ENCODE peak calls at places on chromosomes 7 and 10, in four cellular contexts. D is WTC11, P is HEK293T, X is K562. F is an unnamed sample.
A peak's percentile ranks its signal among the peaks of the same experiment; 100 is the strongest.

GRCh38 chr10:124604214-124605000 is 139.8 kb downstream of the FAM53B start:
- DNase-seq in X (no peak), D (no peak), P (no peak), F (no peak)

GRCh38 chr7:45446195-45446944 is 127.8 kb upstream of the ADCY1 start:
- DNase-seq in P (no peak), X (no peak), D (no peak), F (no peak)

GRCh38 chr10:178208-178607 is 43.0 kb downstream of the ZMYND11 start:
- DNase-seq in D (no peak), P (peak; percentile 9), X (peak; percentile 12), F (peak; percentile 14)

GRCh38 chr10:43407576-43408330 is 1.2 kb downstream of the HNRNPF start:
- DNase-seq in P (peak; percentile 70), D (peak; percentile 58), X (peak; percentile 92), F (peak; percentile 89)

GRCh38 chr10:53997953-53998352 is 803.1 kb downstream of the PCDH15 start:
- DNase-seq in X (no peak), D (no peak), P (peak; percentile 10), F (peak; percentile 5)

GRCh38 chr10:130018253-130018652 is 54.2 kb upstream of the EBF3 start:
- DNase-seq in D (no peak), X (no peak), P (no peak), F (no peak)

GRCh38 chr10:7635431-7636125 is 31.2 kb downstream of the ITIH5 start:
- DNase-seq in X (no peak), P (no peak), D (peak; percentile 46), F (no peak)

GRCh38 chr10:79082631-79083581 is 14.1 kb downstream of the ZMIZ1 start:
- DNase-seq in D (no peak), P (no peak), X (peak; percentile 65), F (no peak)

DNA sequence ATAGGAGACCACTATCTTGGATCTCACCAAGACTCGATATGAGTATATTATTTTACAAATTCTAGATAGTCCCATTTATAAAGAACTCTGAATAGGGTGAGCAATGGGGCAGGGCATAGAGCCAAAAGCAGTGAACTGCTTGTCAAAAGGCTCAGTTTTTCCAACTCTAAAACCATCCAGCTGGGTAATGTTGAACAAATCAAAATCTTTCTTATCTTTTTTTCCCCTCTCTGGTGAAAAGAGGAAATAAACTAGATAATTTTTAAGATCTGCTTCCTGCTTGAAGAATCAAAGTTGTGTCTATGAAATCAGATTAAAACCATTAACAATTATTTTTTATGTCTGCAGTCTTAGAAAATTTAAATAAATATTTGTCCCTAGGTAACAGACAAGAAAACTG is 178.6 kb downstream of the REEP3 start:
- DNase-seq in X (no peak), P (no peak), D (no peak), F (no peak)
- TF ChIP-seq ELF4 in X (no peak), P (no peak), D (no peak), F (no peak)

GRCh38 chr10:114301177-114301576 is 62.1 kb downstream of the VWA2 start:
- DNase-seq in X (peak; percentile 7), P (no peak), D (no peak), F (no peak)
- TF ChIP-seq ELF4 in X (no peak), P (no peak), D (no peak), F (no peak)

DNA sequence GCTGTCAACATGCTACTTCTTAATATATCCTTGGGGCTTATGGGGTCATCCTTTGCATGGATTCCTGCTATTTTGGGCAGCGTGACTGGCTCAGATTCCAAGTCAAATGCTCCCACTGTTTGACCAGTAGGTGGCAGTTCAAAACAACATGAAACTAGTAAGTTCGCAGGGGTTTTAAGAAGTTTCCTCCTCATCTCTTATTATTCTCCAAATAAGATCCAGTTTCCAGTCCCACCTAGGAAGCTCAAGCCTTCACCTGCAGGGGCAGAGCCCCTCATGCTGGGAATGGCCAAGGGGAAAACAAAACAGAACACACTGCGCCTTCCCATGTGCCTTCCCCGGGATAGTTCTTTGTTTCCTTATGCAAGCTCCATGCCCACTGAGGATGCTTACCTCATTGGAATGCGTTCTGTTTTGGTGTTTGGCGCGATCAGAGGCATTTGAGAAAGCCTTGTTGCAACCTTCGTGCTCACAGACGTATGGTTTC is 259.8 kb downstream of the GLI3 start:
- DNase-seq in P (peak; percentile 43), X (peak; percentile 31), D (no peak), F (peak; percentile 21)
- TF ChIP-seq ELF4 in P (no peak), X (no peak), D (no peak), F (no peak)

DNA sequence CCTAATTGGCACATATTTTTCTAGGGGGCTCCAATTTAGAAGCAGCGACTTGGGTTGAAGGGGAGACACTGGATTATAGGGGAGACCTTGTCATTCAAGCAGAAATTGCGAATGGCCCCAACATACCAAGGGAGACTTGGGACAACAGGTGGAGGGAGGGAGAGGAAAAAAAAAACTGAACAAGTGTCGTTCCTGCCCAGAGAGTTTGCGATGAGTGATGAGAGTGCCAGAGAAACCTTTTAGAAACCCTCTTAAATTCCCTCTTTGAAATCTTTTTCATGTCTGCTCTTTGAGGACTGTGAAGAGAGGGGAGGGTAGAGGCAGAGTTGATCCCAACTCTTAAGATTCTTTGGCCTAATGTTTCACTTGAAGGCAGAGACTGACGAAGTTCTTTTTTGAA is 24.3 kb downstream of the RBM20 start:
- DNase-seq in D (no peak), P (no peak), X (no peak), F (no peak)
- TF ChIP-seq ELF4 in D (no peak), P (no peak), X (no peak), F (no peak)

F was measured in HepG2.